ENCODE peak calls at places on chromosomes 7 and 10, in four cellular contexts. M is lower leg skin, Z is transverse colon, Y is endothelial cell of umbilical vein. X is an unnamed sample.

GRCh38 chr7:13990319-13990983 is 985 bp upstream of the ETV1 start:
- DNase-seq in M (peak), Z (peak), Y (peak), X (peak)

GRCh38 chr10:119342017-119342734 is 134.8 kb downstream of the GRK5 start:
- DNase-seq in M (no peak), Z (peak), Y (no peak), X (no peak)

GRCh38 chr10:73954737-73955136 is 43.2 kb upstream of the VCL start:
- DNase-seq in M (no peak), Z (no peak), Y (no peak), X (no peak)

GRCh38 chr7:134632937-134633540 is 13.6 kb upstream of the BPGM start:
- DNase-seq in M (no peak), Z (no peak), Y (peak), X (no peak)

GRCh38 chr10:13834581-13835286 is 248.0 kb downstream of the PRPF18 start:
- DNase-seq in M (peak), Z (peak), Y (peak), X (no peak)

GRCh38 chr7:123041085-123041484 is 45.6 kb upstream of the TAS2R16 start:
- DNase-seq in M (no peak), Z (no peak), Y (peak), X (no peak)

GRCh38 chr10:123367181-123367580 is 213.0 kb downstream of the BUB3 start:
- DNase-seq in M (no peak), Z (no peak), Y (no peak), X (no peak)

GRCh38 chr10:132364594-132364970 is 32.4 kb upstream of the PWWP2B start:
- DNase-seq in M (no peak), Z (no peak), Y (no peak), X (no peak)

GRCh38 chr7:151433721-151434400 is 6.1 kb downstream of the CRYGN start:
- DNase-seq in M (no peak), Z (no peak), Y (no peak), X (no peak)

GRCh38 chr10:43962346-43963191 is 313.9 kb upstream of the ZNF32 start:
- DNase-seq in M (no peak), Z (no peak), Y (no peak), X (peak)

GRCh38 chr10:51860257-51860656 is 160.9 kb upstream of the CSTF2T start:
- DNase-seq in M (peak), Z (no peak), Y (peak), X (no peak)

GRCh38 chr7:49580000-49580399 is 193.4 kb upstream of the VWC2 start:
- DNase-seq in M (no peak), Z (no peak), Y (no peak), X (no peak)

GRCh38 chr10:114140036-114140435 is 34.0 kb downstream of the CCDC186 start:
- DNase-seq in M (no peak), Z (no peak), Y (no peak), X (no peak)

GRCh38 chr7:42886866-42887509 is 24.9 kb downstream of the C7orf25 start:
- DNase-seq in M (no peak), Z (no peak), Y (no peak), X (no peak)

GRCh38 chr10:23088609-23089008 is 6.8 kb upstream of the MSRB2 start:
- DNase-seq in M (no peak), Z (no peak), Y (peak), X (no peak)

GRCh38 chr7:8176370-8177081 is 85.4 kb downstream of the ICA1 start:
- DNase-seq in M (no peak), Z (peak), Y (no peak), X (no peak)

DNA sequence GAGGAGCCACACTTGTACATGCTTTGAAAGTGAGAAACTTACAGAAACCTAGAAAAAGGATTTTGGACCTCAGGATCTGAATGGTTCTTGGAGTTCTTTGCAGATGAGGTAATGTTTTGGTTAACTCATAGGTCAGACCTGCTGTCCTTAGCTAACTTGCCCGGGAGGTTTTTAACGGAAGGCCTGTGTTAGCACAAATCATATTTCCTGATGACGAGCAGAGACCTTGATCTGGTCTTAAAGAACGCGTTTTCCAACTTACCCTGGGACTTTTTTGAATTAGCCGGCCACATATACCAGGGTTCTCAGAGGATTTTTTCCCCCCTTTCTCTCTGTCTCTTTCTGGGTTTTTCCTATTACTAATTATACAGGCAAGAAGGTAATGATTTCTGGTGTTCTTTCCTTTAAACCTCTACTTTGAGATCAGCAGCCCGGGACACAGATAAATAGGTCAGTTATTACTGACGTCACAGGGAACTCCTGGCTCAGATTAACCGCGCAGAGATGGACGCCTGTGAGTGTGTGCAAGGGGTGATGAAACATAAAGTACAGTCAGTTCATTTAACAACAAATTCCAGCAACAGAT is 101.8 kb upstream of the KLF6 start:
- DNase-seq in M (no peak), Z (no peak), Y (peak), X (no peak)
- TF ChIP-seq POLR2A in M (no peak), Z (peak), Y (peak), X (no peak)

GRCh38 chr10:77886795-77887355 is 39.7 kb downstream of the DLG5 start:
- DNase-seq in M (no peak), Z (no peak), Y (no peak), X (no peak)

GRCh38 chr10:77889277-77889903 is 37.2 kb downstream of the DLG5 start:
- DNase-seq in M (no peak), Z (peak), Y (no peak), X (no peak)

GRCh38 chr10:77890097-77890496 is 36.5 kb downstream of the DLG5 start:
- DNase-seq in M (no peak), Z (no peak), Y (no peak), X (no peak)

GRCh38 chr10:77888356-77888703 is 38.2 kb downstream of the DLG5 start:
- DNase-seq in M (no peak), Z (no peak), Y (no peak), X (no peak)

GRCh38 chr10:77887631-77888355 is 38.8 kb downstream of the DLG5 start:
- DNase-seq in M (peak), Z (no peak), Y (peak), X (no peak)
- TF ChIP-seq POLR2A in M (no peak), Z (no peak), Y (no peak), X (no peak)

DNA sequence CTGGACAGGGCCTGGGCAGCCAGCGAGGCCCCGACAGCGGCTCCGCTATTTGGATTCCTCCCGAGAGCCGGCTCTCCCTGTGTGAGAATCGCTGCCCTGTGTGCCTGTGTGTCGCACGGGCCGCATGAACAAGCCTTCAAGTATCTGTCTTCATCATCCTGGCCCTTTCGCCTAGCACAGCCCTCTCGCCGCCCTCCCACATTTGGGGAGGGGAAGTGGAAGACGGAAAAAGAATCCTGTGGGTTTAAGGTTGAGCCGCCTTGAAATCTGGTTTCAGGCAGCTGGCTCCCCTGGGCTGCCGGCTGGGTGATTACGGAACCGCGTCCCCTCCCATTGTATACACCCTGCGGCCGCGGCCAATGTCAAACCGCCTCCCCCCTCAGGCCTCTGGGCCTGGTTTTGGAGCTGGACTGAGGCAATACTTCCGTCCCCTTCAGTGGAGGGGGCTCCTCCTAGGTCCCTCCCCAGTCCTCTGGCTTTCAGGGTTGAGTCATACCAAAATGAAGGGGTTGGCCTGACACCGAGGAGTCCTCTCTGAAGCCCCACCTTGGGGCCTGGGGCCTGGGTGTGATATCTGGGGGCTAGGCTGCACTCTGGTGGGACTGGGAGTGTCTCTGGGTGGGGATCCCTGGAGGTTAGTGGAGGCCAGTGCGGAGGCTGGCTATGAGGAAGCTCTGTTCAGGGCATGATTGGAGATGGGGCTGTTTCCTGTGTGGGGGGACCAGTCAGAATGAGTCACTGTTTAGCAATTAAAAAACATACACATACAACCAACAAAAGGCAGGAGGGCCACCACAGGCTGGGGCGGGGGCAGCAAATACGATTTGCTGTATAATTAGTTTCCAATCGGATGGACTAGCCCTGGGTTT is 1.7 kb downstream of the TRIM8 start:
- DNase-seq in M (peak), Z (peak), Y (peak), X (peak)
- TF ChIP-seq POLR2A in M (no peak), Z (peak), Y (no peak), X (peak)

GRCh38 chr7:55963584-55964168 is 709 bp upstream of the NIPSNAP2 start:
- DNase-seq in M (no peak), Z (no peak), Y (no peak), X (no peak)

GRCh38 chr7:55965805-55966421 is 1.5 kb downstream of the NIPSNAP2 start:
- DNase-seq in M (no peak), Z (no peak), Y (no peak), X (no peak)

GRCh38 chr7:55964261-55964801 is at the start of gene NIPSNAP2:
- DNase-seq in M (no peak), Z (peak), Y (peak), X (no peak)

GRCh38 chr7:55966851-55967250 is 2.5 kb downstream of the NIPSNAP2 start:
- DNase-seq in M (no peak), Z (no peak), Y (no peak), X (no peak)

GRCh38 chr7:55964802-55965470 is 551 bp downstream of the NIPSNAP2 start:
- DNase-seq in M (peak), Z (peak), Y (peak), X (peak)
- TF ChIP-seq POLR2A in M (no peak), Z (peak), Y (no peak), X (peak)

GRCh38 chr10:110724937-110725336 is 80.8 kb downstream of the RBM20 start:
- DNase-seq in M (no peak), Z (no peak), Y (no peak), X (no peak)

GRCh38 chr10:110723224-110723891 is 79.2 kb downstream of the RBM20 start:
- DNase-seq in M (no peak), Z (no peak), Y (no peak), X (no peak)

GRCh38 chr10:110717830-110718595 is 73.9 kb downstream of the RBM20 start:
- DNase-seq in M (peak), Z (no peak), Y (no peak), X (no peak)

GRCh38 chr10:110724116-110724701 is 80.1 kb downstream of the RBM20 start:
- DNase-seq in M (no peak), Z (no peak), Y (no peak), X (no peak)

GRCh38 chr10:110721406-110722038 is 77.4 kb downstream of the RBM20 start:
- DNase-seq in M (no peak), Z (no peak), Y (no peak), X (no peak)
- TF ChIP-seq POLR2A in M (no peak), Z (no peak), Y (no peak), X (no peak)

DNA sequence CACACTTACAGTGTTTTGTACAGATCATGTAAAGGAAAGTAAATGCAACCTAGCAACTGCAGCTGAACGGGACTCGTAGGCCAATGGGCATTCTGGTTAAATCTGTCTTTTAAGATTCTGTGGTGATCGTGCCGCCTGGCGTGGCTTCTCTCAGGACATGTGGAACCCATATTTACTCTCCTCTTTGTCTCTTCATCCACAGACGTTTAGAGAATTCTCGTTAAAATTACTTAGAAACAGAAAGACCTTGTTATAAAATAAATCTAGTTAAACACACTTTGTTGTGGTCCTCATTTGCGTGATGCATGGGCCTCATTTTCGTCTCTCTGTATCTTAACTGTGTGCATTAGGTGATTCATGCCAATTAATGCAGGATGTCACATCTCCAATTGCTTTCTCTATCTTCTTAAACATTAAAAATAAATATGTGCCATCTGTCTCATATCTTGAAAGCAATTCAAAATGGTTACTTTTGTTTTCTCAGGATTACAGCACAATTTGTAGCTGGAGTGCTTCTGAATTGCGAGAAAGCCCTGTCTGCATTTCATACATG is 11.5 kb downstream of the KLF6 start:
- DNase-seq in M (no peak), Z (no peak), Y (no peak), X (no peak)
- TF ChIP-seq POLR2A in M (no peak), Z (no peak), Y (no peak), X (no peak)

X was measured in esophagus muscularis mucosa.